ENCODE peak calls at places on chromosomes 7 and 10, in ten cellular contexts. One of them, this sample, is unnamed.
A peak's percentile ranks its signal among the peaks of the same experiment; 100 is the strongest.

GRCh38 chr10:69845574-69846251 is 44.0 kb downstream of the COL13A1 start:
- DNase-seq in stomach: no peak
- DNase-seq in IMR-90: peak; percentile 42
- DNase-seq in tibial nerve: no peak
- DNase-seq in gastrocnemius medialis: peak; percentile 79
- DNase-seq in fibroblast of lung: no peak
- DNase-seq in heart right ventricle: peak; percentile 49
- DNase-seq in sigmoid colon: peak; percentile 82
- DNase-seq in body of pancreas: peak; percentile 40
- DNase-seq in right atrium auricular region: no peak
- DNase-seq in this sample: no peak

GRCh38 chr7:30869794-30870491 is 41.7 kb upstream of the AQP1 start:
- DNase-seq in stomach: no peak
- DNase-seq in IMR-90: peak; percentile 22
- DNase-seq in tibial nerve: no peak
- DNase-seq in gastrocnemius medialis: no peak
- DNase-seq in fibroblast of lung: no peak
- DNase-seq in heart right ventricle: peak; percentile 75
- DNase-seq in sigmoid colon: no peak
- DNase-seq in body of pancreas: no peak
- DNase-seq in right atrium auricular region: no peak
- DNase-seq in this sample: no peak

GRCh38 chr7:40777913-40778312 is 643.1 kb downstream of the SUGCT start:
- DNase-seq in stomach: no peak
- DNase-seq in IMR-90: no peak
- DNase-seq in tibial nerve: no peak
- DNase-seq in gastrocnemius medialis: no peak
- DNase-seq in fibroblast of lung: no peak
- DNase-seq in heart right ventricle: no peak
- DNase-seq in sigmoid colon: no peak
- DNase-seq in body of pancreas: no peak
- DNase-seq in right atrium auricular region: no peak
- DNase-seq in this sample: no peak

GRCh38 chr10:48557511-48558123 is 47.3 kb downstream of the ARHGAP22 start:
- DNase-seq in stomach: no peak
- DNase-seq in IMR-90: peak; percentile 10
- DNase-seq in tibial nerve: no peak
- DNase-seq in gastrocnemius medialis: no peak
- DNase-seq in fibroblast of lung: no peak
- DNase-seq in heart right ventricle: no peak
- DNase-seq in sigmoid colon: no peak
- DNase-seq in body of pancreas: no peak
- DNase-seq in right atrium auricular region: no peak
- DNase-seq in this sample: no peak

GRCh38 chr10:124898493-124898892 is 43.4 kb upstream of the ZRANB1 start:
- DNase-seq in stomach: peak; percentile 31
- DNase-seq in IMR-90: no peak
- DNase-seq in tibial nerve: no peak
- DNase-seq in gastrocnemius medialis: no peak
- DNase-seq in fibroblast of lung: no peak
- DNase-seq in heart right ventricle: no peak
- DNase-seq in sigmoid colon: no peak
- DNase-seq in body of pancreas: no peak
- DNase-seq in right atrium auricular region: no peak
- DNase-seq in this sample: no peak

GRCh38 chr7:80611779-80612178 is 26.7 kb upstream of the CD36 start:
- DNase-seq in stomach: peak; percentile 83
- DNase-seq in IMR-90: peak; percentile 86
- DNase-seq in tibial nerve: no peak
- DNase-seq in gastrocnemius medialis: peak; percentile 70
- DNase-seq in fibroblast of lung: peak; percentile 76
- DNase-seq in heart right ventricle: peak; percentile 69
- DNase-seq in sigmoid colon: no peak
- DNase-seq in body of pancreas: peak; percentile 68
- DNase-seq in right atrium auricular region: no peak
- DNase-seq in this sample: peak; percentile 50

GRCh38 chr10:1939016-1939415 is 201.7 kb upstream of the ADARB2 start:
- DNase-seq in stomach: no peak
- DNase-seq in IMR-90: no peak
- DNase-seq in tibial nerve: no peak
- DNase-seq in gastrocnemius medialis: no peak
- DNase-seq in fibroblast of lung: no peak
- DNase-seq in heart right ventricle: no peak
- DNase-seq in sigmoid colon: no peak
- DNase-seq in body of pancreas: no peak
- DNase-seq in right atrium auricular region: no peak
- DNase-seq in this sample: no peak

GRCh38 chr7:151727579-151728285 is 149.2 kb downstream of the PRKAG2 start:
- DNase-seq in stomach: peak; percentile 65
- DNase-seq in IMR-90: peak; percentile 97
- DNase-seq in tibial nerve: peak; percentile 83
- DNase-seq in gastrocnemius medialis: peak; percentile 86
- DNase-seq in fibroblast of lung: peak; percentile 91
- DNase-seq in heart right ventricle: peak; percentile 53
- DNase-seq in sigmoid colon: peak; percentile 95
- DNase-seq in body of pancreas: no peak
- DNase-seq in right atrium auricular region: peak; percentile 90
- DNase-seq in this sample: peak; percentile 67

GRCh38 chr7:45574521-45575500 is 643 bp downstream of the ADCY1 start:
- DNase-seq in stomach: peak; percentile 29
- DNase-seq in IMR-90: peak; percentile 49
- DNase-seq in tibial nerve: no peak
- DNase-seq in gastrocnemius medialis: no peak
- DNase-seq in fibroblast of lung: peak; percentile 45
- DNase-seq in heart right ventricle: no peak
- DNase-seq in sigmoid colon: peak; percentile 50
- DNase-seq in body of pancreas: peak; percentile 22
- DNase-seq in right atrium auricular region: no peak
- DNase-seq in this sample: no peak

DNA sequence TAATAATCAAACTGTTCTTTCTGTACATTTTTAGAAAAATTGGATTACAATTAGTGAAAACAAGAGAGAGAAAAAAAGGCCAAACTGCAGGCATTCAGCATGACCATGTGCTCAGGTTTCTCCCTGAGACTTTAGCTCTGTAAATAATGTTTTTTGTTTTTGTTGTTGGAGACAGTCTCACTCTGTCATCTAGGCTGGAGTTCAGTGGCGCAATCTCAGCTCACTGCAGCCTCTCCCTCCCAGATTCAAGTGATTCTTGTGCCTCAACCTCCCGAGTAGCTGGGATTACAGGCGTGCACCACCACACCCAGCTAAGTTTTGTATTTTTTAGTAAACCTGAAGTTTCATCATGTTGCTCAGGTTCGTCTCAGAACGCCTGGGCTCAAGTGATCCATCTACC is 23.0 kb downstream of the BZW2 start:
- DNase-seq in stomach: no peak
- DNase-seq in IMR-90: no peak
- DNase-seq in tibial nerve: no peak
- DNase-seq in gastrocnemius medialis: no peak
- DNase-seq in fibroblast of lung: peak; percentile 44
- DNase-seq in heart right ventricle: no peak
- DNase-seq in sigmoid colon: no peak
- DNase-seq in body of pancreas: no peak
- DNase-seq in right atrium auricular region: no peak
- DNase-seq in this sample: no peak
- H3K27ac ChIP-seq in stomach: no peak overlapping the region
- H3K27ac ChIP-seq in IMR-90: peak overlapping the region; percentile 78
- H3K27ac ChIP-seq in tibial nerve: peak overlapping the region; percentile 82
- H3K27ac ChIP-seq in gastrocnemius medialis: peak overlapping the region; percentile 84
- H3K27ac ChIP-seq in fibroblast of lung: peak overlapping the region; percentile 44
- H3K27ac ChIP-seq in heart right ventricle: no peak overlapping the region
- H3K27ac ChIP-seq in sigmoid colon: no peak overlapping the region
- H3K27ac ChIP-seq in body of pancreas: no peak overlapping the region
- H3K27ac ChIP-seq in right atrium auricular region: peak overlapping the region; percentile 73
- H3K27ac ChIP-seq in this sample: peak overlapping the region; percentile 54

DNA sequence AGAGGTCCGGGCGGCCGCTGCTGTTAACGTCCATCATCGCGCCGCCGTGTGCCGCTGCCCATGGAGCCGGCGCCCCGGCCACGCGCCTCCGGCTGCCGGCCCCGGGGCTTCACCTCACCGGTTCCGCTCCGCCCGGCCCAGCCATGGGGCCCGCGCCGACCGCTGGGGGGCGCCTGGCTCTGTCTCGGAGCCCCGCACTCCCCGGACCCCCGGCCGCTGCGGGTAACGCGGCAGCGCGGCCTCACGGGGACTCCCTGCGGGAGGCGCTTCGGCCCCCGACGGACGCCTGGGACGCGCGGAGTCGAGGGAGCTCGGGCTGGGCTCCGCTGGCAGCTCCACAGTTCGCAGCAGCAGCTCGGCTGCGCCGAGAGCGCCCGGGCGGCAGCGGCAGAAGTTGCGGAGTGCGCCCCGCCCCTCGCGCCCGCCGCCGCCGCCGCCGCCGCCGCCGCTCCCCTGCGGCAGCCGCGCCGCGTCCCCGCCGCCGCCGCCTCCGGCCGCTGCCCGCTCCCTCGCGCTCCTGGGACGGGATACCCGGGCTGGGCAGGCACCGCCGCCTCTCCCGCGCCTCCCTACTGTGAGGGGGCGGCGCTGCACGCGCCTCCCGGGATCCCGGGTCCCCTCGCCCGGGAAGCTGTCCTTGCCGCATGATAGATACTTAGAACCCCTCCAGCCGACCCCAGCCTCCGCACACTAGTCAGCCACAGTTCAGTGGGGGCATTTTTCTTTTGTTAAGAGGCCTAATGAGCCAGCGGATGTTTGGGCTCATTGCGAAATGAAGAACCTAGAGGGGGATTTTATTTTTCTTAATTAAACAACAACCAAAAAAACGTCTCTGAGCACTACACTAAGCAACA is at the start of gene HTR7:
- DNase-seq in stomach: peak; percentile 54
- DNase-seq in IMR-90: peak; percentile 33
- DNase-seq in tibial nerve: peak; percentile 30
- DNase-seq in gastrocnemius medialis: peak; percentile 23
- DNase-seq in fibroblast of lung: peak; percentile 41
- DNase-seq in heart right ventricle: peak; percentile 30
- DNase-seq in sigmoid colon: peak; percentile 70
- DNase-seq in body of pancreas: peak; percentile 40
- DNase-seq in right atrium auricular region: no peak
- DNase-seq in this sample: peak; percentile 73
- TF ChIP-seq CTCF in stomach: no peak
- TF ChIP-seq CTCF in IMR-90: peak; percentile 49
- TF ChIP-seq CTCF in tibial nerve: peak; percentile 69
- TF ChIP-seq CTCF in gastrocnemius medialis: no peak
- TF ChIP-seq CTCF in fibroblast of lung: peak; percentile 15
- TF ChIP-seq CTCF in heart right ventricle: peak; percentile 72
- TF ChIP-seq CTCF in sigmoid colon: no peak
- TF ChIP-seq CTCF in body of pancreas: peak; percentile 26
- TF ChIP-seq CTCF in right atrium auricular region: peak; percentile 74
- TF ChIP-seq CTCF in this sample: peak; percentile 62

GRCh38 chr7:99123571-99124033 is 20.3 kb downstream of the SMURF1 start:
- DNase-seq in stomach: no peak
- DNase-seq in IMR-90: peak; percentile 57
- DNase-seq in tibial nerve: no peak
- DNase-seq in gastrocnemius medialis: peak; percentile 67
- DNase-seq in fibroblast of lung: peak; percentile 67
- DNase-seq in heart right ventricle: no peak
- DNase-seq in sigmoid colon: no peak
- DNase-seq in body of pancreas: no peak
- DNase-seq in right atrium auricular region: no peak
- DNase-seq in this sample: no peak

GRCh38 chr7:99122762-99123161 is 21.1 kb downstream of the SMURF1 start:
- DNase-seq in stomach: no peak
- DNase-seq in IMR-90: no peak
- DNase-seq in tibial nerve: no peak
- DNase-seq in gastrocnemius medialis: no peak
- DNase-seq in fibroblast of lung: no peak
- DNase-seq in heart right ventricle: no peak
- DNase-seq in sigmoid colon: no peak
- DNase-seq in body of pancreas: no peak
- DNase-seq in right atrium auricular region: no peak
- DNase-seq in this sample: no peak

GRCh38 chr7:99120503-99120902 is 23.4 kb downstream of the SMURF1 start:
- DNase-seq in stomach: no peak
- DNase-seq in IMR-90: peak; percentile 19
- DNase-seq in tibial nerve: no peak
- DNase-seq in gastrocnemius medialis: no peak
- DNase-seq in fibroblast of lung: no peak
- DNase-seq in heart right ventricle: no peak
- DNase-seq in sigmoid colon: no peak
- DNase-seq in body of pancreas: no peak
- DNase-seq in right atrium auricular region: no peak
- DNase-seq in this sample: no peak

GRCh38 chr7:99121496-99122021 is 22.3 kb downstream of the SMURF1 start:
- DNase-seq in stomach: no peak
- DNase-seq in IMR-90: peak; percentile 58
- DNase-seq in tibial nerve: no peak
- DNase-seq in gastrocnemius medialis: no peak
- DNase-seq in fibroblast of lung: peak; percentile 55
- DNase-seq in heart right ventricle: peak; percentile 42
- DNase-seq in sigmoid colon: no peak
- DNase-seq in body of pancreas: no peak
- DNase-seq in right atrium auricular region: no peak
- DNase-seq in this sample: no peak

DNA sequence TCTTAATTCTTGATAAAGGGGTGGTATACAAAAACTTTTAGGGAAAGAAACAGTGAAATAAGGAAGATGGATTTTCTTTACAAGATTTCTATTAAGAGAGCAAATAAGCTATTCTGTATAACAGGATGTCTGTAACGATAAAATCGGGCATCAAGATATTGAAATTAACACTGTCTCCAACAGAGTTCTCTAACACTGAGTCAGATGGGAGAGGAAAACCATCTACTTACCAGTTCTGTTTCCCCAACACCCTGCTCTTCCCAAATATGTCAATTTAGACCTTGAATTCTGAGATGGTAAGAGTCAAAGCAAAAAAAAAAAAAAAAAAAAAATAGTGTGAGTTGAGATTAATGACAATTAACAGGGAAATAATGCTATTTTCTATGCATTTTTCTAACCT is 23.0 kb downstream of the SMURF1 start:
- DNase-seq in stomach: no peak
- DNase-seq in IMR-90: no peak
- DNase-seq in tibial nerve: no peak
- DNase-seq in gastrocnemius medialis: no peak
- DNase-seq in fibroblast of lung: no peak
- DNase-seq in heart right ventricle: no peak
- DNase-seq in sigmoid colon: no peak
- DNase-seq in body of pancreas: no peak
- DNase-seq in right atrium auricular region: no peak
- DNase-seq in this sample: no peak
- H3K4me1 ChIP-seq in stomach: peaks cover 27% of the 10 kb centered on the region
- H3K4me1 ChIP-seq in IMR-90: peaks cover 15% of the 10 kb centered on the region
- H3K4me1 ChIP-seq in tibial nerve: peaks cover 70% of the 10 kb centered on the region
- H3K4me1 ChIP-seq in gastrocnemius medialis: peaks cover 60% of the 10 kb centered on the region
- H3K4me1 ChIP-seq in fibroblast of lung: peaks cover 17% of the 10 kb centered on the region
- H3K4me1 ChIP-seq in heart right ventricle: peaks cover 67% of the 10 kb centered on the region
- H3K4me1 ChIP-seq in sigmoid colon: peaks cover 58% of the 10 kb centered on the region
- H3K4me1 ChIP-seq in body of pancreas: peaks cover 30% of the 10 kb centered on the region
- H3K4me1 ChIP-seq in right atrium auricular region: peaks cover 59% of the 10 kb centered on the region
- H3K4me1 ChIP-seq in this sample: peaks cover 74% of the 10 kb centered on the region

DNA sequence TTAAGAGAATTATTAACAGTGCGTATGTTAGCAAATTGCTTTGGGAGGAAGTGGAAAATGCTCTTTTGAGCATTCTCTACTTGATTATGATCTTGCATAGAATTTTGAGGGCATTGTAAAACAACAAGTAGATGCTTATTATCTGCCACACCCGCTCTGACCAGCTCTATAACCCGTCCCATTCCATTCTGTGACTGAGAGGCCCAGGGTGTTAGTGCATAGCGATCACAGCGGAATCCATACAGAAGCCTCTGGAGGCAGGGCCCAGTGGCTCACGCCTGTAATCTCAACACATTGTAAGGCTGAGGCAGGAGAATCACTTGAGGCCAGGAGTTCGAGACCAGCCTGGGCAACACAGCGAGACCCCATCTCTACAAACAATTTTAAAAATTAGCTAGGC is 40.4 kb upstream of the WAC start:
- DNase-seq in stomach: no peak
- DNase-seq in IMR-90: no peak
- DNase-seq in tibial nerve: no peak
- DNase-seq in gastrocnemius medialis: no peak
- DNase-seq in fibroblast of lung: no peak
- DNase-seq in heart right ventricle: no peak
- DNase-seq in sigmoid colon: no peak
- DNase-seq in body of pancreas: no peak
- DNase-seq in right atrium auricular region: no peak
- DNase-seq in this sample: no peak
- H3K27ac ChIP-seq in stomach: no peak overlapping the region
- H3K27ac ChIP-seq in IMR-90: no peak overlapping the region
- H3K27ac ChIP-seq in tibial nerve: peak overlapping the region; percentile 74
- H3K27ac ChIP-seq in gastrocnemius medialis: no peak overlapping the region
- H3K27ac ChIP-seq in fibroblast of lung: no peak overlapping the region
- H3K27ac ChIP-seq in heart right ventricle: no peak overlapping the region
- H3K27ac ChIP-seq in sigmoid colon: no peak overlapping the region
- H3K27ac ChIP-seq in body of pancreas: no peak overlapping the region
- H3K27ac ChIP-seq in right atrium auricular region: no peak overlapping the region
- H3K27ac ChIP-seq in this sample: peak overlapping the region; percentile 7